ENCODE peak calls at places on chromosomes 6 and 20, in seven cellular contexts. G is activated CD8-positive, alpha-beta memory T cell treated with anti-CD3 and anti-CD28 coated beads for 1 hour; H is CD8-positive, alpha-beta T cell; D is pons; S is lung; X is mammary epithelial cell; K is D341Med. R is an unnamed sample.

GRCh38 chr6:33278392-33278741 is 1.4 kb downstream of the B3GALT4 start:
- DNase-seq in S (no peak), G (no peak), X (no peak), K (no peak), H (no peak), D (no peak), R (no peak)

GRCh38 chr6:946546-946945 is 253.6 kb upstream of the EXOC2 start:
- DNase-seq in G (no peak), K (no peak), D (no peak), H (no peak), S (no peak), X (no peak), R (peak; percentile 50)

GRCh38 chr20:34618676-34619075 is 58.2 kb downstream of the PIGU start:
- DNase-seq in D (no peak), X (no peak), S (no peak), K (no peak), H (no peak), G (no peak), R (no peak)

GRCh38 chr20:32018269-32019155 is 8.3 kb downstream of the CCM2L start:
- DNase-seq in G (no peak), S (peak; percentile 69), X (peak; percentile 19), D (no peak), K (peak; percentile 87), H (peak; percentile 28), R (no peak)

GRCh38 chr6:135850882-135851281 is 619 bp upstream of the PDE7B start:
- DNase-seq in D (no peak), S (no peak), X (no peak), G (no peak), K (no peak), H (no peak), R (peak; percentile 14)

GRCh38 chr6:125363360-125364121 is 61.8 kb upstream of the HDDC2 start:
- DNase-seq in H (no peak), S (no peak), X (peak; percentile 21), D (peak; percentile 20), G (no peak), K (peak; percentile 68), R (peak; percentile 11)

GRCh38 chr6:44257007-44257752 is at the start of gene SLC35B2:
- DNase-seq in H (peak; percentile 67), S (no peak), X (peak; percentile 65), D (peak; percentile 92), K (peak; percentile 94), G (no peak), R (peak; percentile 88)

GRCh38 chr20:43798591-43799149 is 71.9 kb upstream of the GTSF1L start:
- DNase-seq in H (no peak), X (no peak), K (no peak), G (no peak), S (no peak), D (no peak), R (no peak)

GRCh38 chr6:140774080-140774505 is 1358.6 kb upstream of the GJE1 start:
- DNase-seq in G (no peak), K (no peak), S (no peak), D (no peak), H (no peak), X (peak; percentile 73), R (peak; percentile 52)

GRCh38 chr6:37068523-37069270 is 63.2 kb downstream of the FGD2 start:
- DNase-seq in S (no peak), H (no peak), X (no peak), D (no peak), K (no peak), G (no peak), R (no peak)

GRCh38 chr6:126040826-126041225 is 54.5 kb downstream of the TRMT11 start:
- DNase-seq in D (no peak), K (no peak), G (no peak), S (peak; percentile 46), X (peak; percentile 45), H (no peak), R (peak; percentile 72)

GRCh38 chr6:126170875-126171489 is 168.9 kb upstream of the CENPW start:
- DNase-seq in D (no peak), H (no peak), G (no peak), X (peak; percentile 14), K (no peak), S (no peak), R (no peak)

GRCh38 chr6:132354517-132355167 is 46.6 kb downstream of the MOXD1 start:
- DNase-seq in K (no peak), G (peak; percentile 0), H (peak; percentile 33), S (no peak), X (peak; percentile 52), D (no peak), R (no peak)